ENCODE peak calls at places on chromosomes 16 and 17, in six cellular contexts. I is HepG2, W is tibial nerve, O is ovary, T is sigmoid colon, E is stomach. R is an unnamed sample.
A peak's percentile ranks its signal among the peaks of the same experiment; 100 is the strongest.

GRCh38 chr17:74833501-74834361 is 26.0 kb downstream of the GRIN2C start:
- DNase-seq in T (no peak), W (no peak), I (no peak), E (no peak), O (no peak), R (no peak)

GRCh38 chr16:56625943-56626654 is 518 bp downstream of the MT1E start:
- DNase-seq in O (peak; percentile 84), W (no peak), E (no peak), T (peak; percentile 91), I (no peak), R (no peak)

GRCh38 chr16:83808573-83809014 is 816 bp downstream of the HSBP1 start:
- DNase-seq in E (no peak), W (no peak), O (no peak), T (no peak), I (no peak), R (no peak)

GRCh38 chr17:67672592-67672991 is 45.1 kb upstream of the NOL11 start:
- DNase-seq in E (no peak), T (no peak), W (no peak), O (no peak), I (no peak), R (no peak)

GRCh38 chr17:81037026-81037782 is 2.3 kb downstream of the BAIAP2 start:
- DNase-seq in W (no peak), O (no peak), T (peak; percentile 95), E (peak; percentile 91), I (peak; percentile 41), R (no peak)

GRCh38 chr17:33056392-33057146 is 64.9 kb downstream of the SPACA3 start:
- DNase-seq in W (no peak), I (peak; percentile 12), O (no peak), E (no peak), T (no peak), R (no peak)

GRCh38 chr17:66514227-66514806 is 211.9 kb downstream of the PRKCA start:
- DNase-seq in I (no peak), W (no peak), E (no peak), T (no peak), O (no peak), R (no peak)

GRCh38 chr16:16167927-16168326 is 55.4 kb downstream of the ABCC6 start:
- DNase-seq in W (no peak), T (no peak), O (no peak), I (no peak), E (no peak), R (no peak)

GRCh38 chr17:7019839-7020519 is 2.9 kb upstream of the BCL6B start:
- DNase-seq in E (peak; percentile 57), T (peak; percentile 83), O (peak; percentile 80), I (no peak), W (no peak), R (no peak)

GRCh38 chr17:77498056-77498785 is 357.5 kb downstream of the SEC14L1 start:
- DNase-seq in I (no peak), T (peak; percentile 61), O (no peak), E (no peak), W (peak; percentile 6), R (no peak)

GRCh38 chr17:48719642-48720262 is 2.6 kb downstream of the PRAC1 start:
- DNase-seq in E (no peak), T (peak; percentile 43), O (no peak), W (no peak), I (no peak), R (no peak)

GRCh38 chr17:58615768-58616659 is 75.8 kb downstream of the TEX14 start:
- DNase-seq in T (no peak), I (no peak), O (no peak), W (no peak), E (no peak), R (no peak)

GRCh38 chr17:81576621-81577277 is 24.6 kb upstream of the FAAP100 start:
- DNase-seq in W (no peak), T (no peak), E (no peak), O (no peak), I (peak; percentile 89), R (no peak)

GRCh38 chr16:15765880-15766279 is 90.9 kb downstream of the MYH11 start:
- DNase-seq in T (no peak), I (peak; percentile 73), E (no peak), W (no peak), O (no peak), R (no peak)

GRCh38 chr17:40978752-40979151 is 5.4 kb downstream of the KRT40 start:
- DNase-seq in T (no peak), O (no peak), W (no peak), E (no peak), I (no peak), R (no peak)

GRCh38 chr17:16381496-16381820 is 567 bp downstream of the UBB start:
- DNase-seq in I (no peak), W (no peak), O (no peak), E (no peak), T (no peak), R (no peak)

GRCh38 chr17:66533572-66533971 is 231.2 kb downstream of the PRKCA start:
- DNase-seq in T (peak; percentile 73), W (no peak), E (no peak), O (peak; percentile 37), I (no peak), R (no peak)

GRCh38 chr16:89383095-89384003 is 107.0 kb downstream of the ANKRD11 start:
- DNase-seq in I (peak; percentile 45), E (peak; percentile 71), W (no peak), O (no peak), T (peak; percentile 59), R (no peak)

GRCh38 chr17:39169101-39169500 is 3.1 kb upstream of the ARL5C start:
- DNase-seq in I (no peak), T (no peak), O (no peak), W (no peak), E (no peak), R (no peak)

GRCh38 chr16:77991701-77992100 is 30.6 kb upstream of the CLEC3A start:
- DNase-seq in O (no peak), T (no peak), E (no peak), I (no peak), W (no peak), R (no peak)

GRCh38 chr16:53973021-53973420 is 269.1 kb downstream of the FTO start:
- DNase-seq in W (no peak), E (no peak), O (no peak), T (no peak), I (no peak), R (no peak)

GRCh38 chr16:359067-359763 is 6.7 kb upstream of the AXIN1 start:
- DNase-seq in O (no peak), T (peak; percentile 61), W (no peak), I (peak; percentile 67), E (no peak), R (no peak)

GRCh38 chr16:66007717-66008116 is 358.8 kb upstream of the CDH5 start:
- DNase-seq in I (no peak), T (no peak), O (no peak), W (no peak), E (no peak), R (no peak)

GRCh38 chr17:20118280-20118679 is 109.1 kb downstream of the SPECC1 start:
- DNase-seq in W (no peak), T (no peak), O (no peak), E (no peak), I (no peak), R (no peak)

GRCh38 chr17:20120835-20121234 is 111.7 kb downstream of the SPECC1 start:
- DNase-seq in E (no peak), O (no peak), W (no peak), T (no peak), I (no peak), R (no peak)

GRCh38 chr17:20123209-20123608 is 114.0 kb downstream of the SPECC1 start:
- DNase-seq in O (no peak), W (no peak), I (no peak), T (no peak), E (no peak), R (no peak)

GRCh38 chr17:20122236-20122879 is 113.2 kb downstream of the SPECC1 start:
- DNase-seq in O (no peak), T (no peak), I (no peak), E (no peak), W (no peak), R (no peak)

DNA sequence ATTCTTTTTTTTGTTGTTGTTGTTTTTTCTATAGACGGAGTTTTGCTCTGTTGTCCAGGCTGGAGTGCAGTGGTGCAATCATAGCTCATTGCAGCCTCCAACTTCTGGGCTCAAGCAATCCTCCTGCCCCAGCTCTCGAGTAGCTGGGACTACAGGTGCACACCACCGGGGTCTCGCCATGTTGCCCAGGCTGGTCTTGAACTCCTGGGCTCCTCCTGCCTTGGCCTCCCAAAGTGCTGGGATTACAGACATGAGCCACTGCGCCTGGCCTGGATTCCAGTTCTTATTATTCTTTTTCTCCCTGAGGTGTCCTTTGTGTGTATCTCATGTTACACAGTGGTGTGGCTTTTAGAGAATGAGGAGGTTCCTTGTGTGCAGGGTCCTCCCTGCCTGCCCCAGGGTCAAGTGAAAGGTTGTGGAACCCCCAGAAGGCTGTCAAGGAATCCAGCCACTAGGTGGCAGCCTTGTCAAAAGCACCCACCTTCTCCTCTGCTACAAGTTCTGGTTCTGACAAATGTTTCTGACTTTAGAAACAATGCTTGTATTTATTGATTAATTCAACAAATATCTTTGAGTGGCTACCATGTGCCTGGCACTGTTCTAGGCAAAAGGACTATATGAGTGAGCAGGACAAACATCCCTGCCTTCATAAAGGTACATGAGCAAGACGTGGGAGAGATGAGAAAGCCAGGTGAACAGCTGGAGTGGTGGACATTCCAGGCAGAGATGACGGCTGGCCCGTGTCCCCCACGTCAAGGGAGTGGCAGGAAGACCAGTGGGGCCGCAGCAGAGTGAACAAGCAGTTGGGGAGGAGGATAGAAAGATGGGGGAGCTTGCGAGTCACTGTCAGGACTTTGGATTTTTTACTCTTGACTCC is 112.4 kb downstream of the SPECC1 start:
- DNase-seq in T (no peak), E (peak; percentile 73), I (peak; percentile 50), O (peak; percentile 75), W (peak; percentile 26), R (no peak)
- TF ChIP-seq CTCF in T (peak; percentile 72), E (no peak), I (peak; percentile 83), O (peak; percentile 83), W (peak; percentile 84), R (peak; percentile 87)

DNA sequence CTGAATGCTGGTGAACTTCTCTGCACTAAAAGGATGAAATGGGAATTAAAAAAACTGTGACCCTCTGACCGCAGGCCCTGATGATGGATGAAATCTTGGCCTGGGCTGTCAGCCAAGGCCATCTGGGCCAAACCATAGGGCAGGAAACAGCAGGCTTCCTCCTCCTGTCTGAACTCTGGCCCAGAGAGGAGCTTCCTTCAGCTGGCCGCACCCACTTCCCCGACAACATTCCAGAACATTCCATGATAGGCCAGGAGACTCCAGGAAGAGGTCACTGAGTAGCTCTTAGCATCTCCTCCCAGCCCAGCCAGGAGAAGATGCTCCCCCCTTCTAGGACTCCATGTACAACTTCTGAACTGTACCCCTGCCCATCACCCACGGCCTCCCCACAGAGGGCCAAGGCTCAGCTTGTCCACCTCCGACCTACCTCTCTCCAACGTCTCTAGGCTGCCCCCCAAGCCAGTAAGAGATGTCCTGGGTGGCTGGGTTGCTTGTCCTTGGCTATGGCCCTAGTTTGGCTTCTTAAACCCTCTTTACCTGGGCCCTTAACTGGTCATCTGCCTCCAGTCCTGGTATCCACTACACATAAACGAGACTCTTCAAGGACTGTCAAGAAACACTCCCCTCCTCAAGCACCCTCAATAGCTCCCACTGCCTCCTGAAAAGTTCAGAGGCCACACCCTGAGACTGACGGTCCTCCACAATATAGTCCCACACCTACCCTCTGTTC is 1.7 kb downstream of the RPH3AL start:
- DNase-seq in O (peak; percentile 81), I (peak; percentile 50), T (peak; percentile 93), E (peak; percentile 76), W (peak; percentile 82), R (peak; percentile 94)
- TF ChIP-seq EP300 in O (peak; percentile 64), I (no peak), T (peak; percentile 33), E (peak; percentile 68), W (peak; percentile 97), R (peak; percentile 57)

GRCh38 chr17:42683407-42684031 is 1.2 kb downstream of the CNTNAP1 start:
- DNase-seq in E (peak; percentile 63), W (no peak), O (peak; percentile 42), T (peak; percentile 91), I (no peak), R (no peak)
- H3K27me3 ChIP-seq in E (peaks cover 26% of the 10 kb centered on the region), W (no peaks in the 10 kb centered on the region), O (no peaks in the 10 kb centered on the region), T (no peaks in the 10 kb centered on the region), I (no peaks in the 10 kb centered on the region), R (no peaks in the 10 kb centered on the region)

GRCh38 chr16:13392341-13392740 is 490.9 kb downstream of the SHISA9 start:
- DNase-seq in I (no peak), W (no peak), O (no peak), T (no peak), E (no peak), R (no peak)
- TF ChIP-seq CTCF in I (peak; percentile 14), W (no peak), O (no peak), T (no peak), E (no peak), R (no peak)

R was measured in esophagus muscularis mucosa.